ENCODE peak calls at places on chromosomes 12 and 14, in nine cellular contexts. M, B, Z, K, N, G, L, T and E are unnamed samples.
A peak's percentile ranks its signal among the peaks of the same experiment; 100 is the strongest.

GRCh38 chr12:114274131-114274530 is 131.8 kb downstream of the TBX5 start:
- DNase-seq in T (no peak), M (no peak), K (no peak), N (no peak), G (no peak), L (no peak), B (no peak), Z (no peak), E (no peak)

GRCh38 chr14:56002876-56003625 is 115.2 kb upstream of the PELI2 start:
- DNase-seq in M (no peak), T (no peak), K (no peak), N (peak; percentile 40), B (no peak), Z (no peak), G (no peak), L (no peak), E (no peak)

GRCh38 chr14:91519239-91520036 is 9.3 kb upstream of the PPP4R3A start:
- DNase-seq in G (no peak), M (no peak), K (no peak), B (no peak), Z (no peak), T (no peak), L (no peak), N (no peak), E (no peak)

GRCh38 chr14:77478796-77479195 is 19.8 kb downstream of the ISM2 start:
- DNase-seq in K (no peak), T (no peak), Z (no peak), G (no peak), B (no peak), N (no peak), M (no peak), L (no peak), E (no peak)

GRCh38 chr12:117564885-117565284 is 203.5 kb upstream of the NOS1 start:
- DNase-seq in K (no peak), B (no peak), L (peak; percentile 4), Z (no peak), G (no peak), N (no peak), T (no peak), M (no peak), E (no peak)

GRCh38 chr12:71014180-71014785 is 93.7 kb upstream of the PTPRR start:
- DNase-seq in L (no peak), Z (no peak), K (no peak), N (no peak), M (no peak), B (peak; percentile 13), T (no peak), G (no peak), E (no peak)

GRCh38 chr12:34597548-34598351 is 575.5 kb downstream of the ALG10 start:
- DNase-seq in T (no peak), L (no peak), N (no peak), Z (no peak), G (no peak), K (no peak), B (no peak), M (no peak), E (no peak)

GRCh38 chr12:56787498-56787897 is 24.4 kb downstream of the HSD17B6 start:
- DNase-seq in T (no peak), K (no peak), N (no peak), B (no peak), G (no peak), L (no peak), Z (no peak), M (no peak), E (no peak)

GRCh38 chr12:4280351-4281163 is 7.0 kb downstream of the CCND2 start:
- DNase-seq in G (no peak), L (peak; percentile 63), M (no peak), T (no peak), N (no peak), K (no peak), B (no peak), Z (no peak), E (no peak)

GRCh38 chr12:131046813-131047788 is 93.4 kb downstream of the ADGRD1 start:
- DNase-seq in T (no peak), B (no peak), L (no peak), G (no peak), Z (no peak), K (no peak), M (no peak), N (no peak), E (no peak)
- TF ChIP-seq CTCF in T (no peak), B (no peak), L (no peak), G (no peak), Z (no peak), K (no peak), M (no peak), N (no peak), E (no peak)

GRCh38 chr14:100417466-100417865 is 94.3 kb downstream of the SLC25A47 start:
- DNase-seq in M (peak; percentile 73), N (no peak), G (peak; percentile 59), T (peak; percentile 72), B (peak; percentile 88), Z (peak; percentile 77), L (peak; percentile 60), K (no peak), E (no peak)

GRCh38 chr14:100422556-100423420 is 99.6 kb downstream of the SLC25A47 start:
- DNase-seq in K (no peak), L (no peak), G (no peak), M (no peak), T (no peak), B (no peak), Z (no peak), N (no peak), E (no peak)

GRCh38 chr14:100416921-100417451 is 93.8 kb downstream of the SLC25A47 start:
- DNase-seq in T (no peak), G (no peak), L (no peak), B (no peak), Z (no peak), M (no peak), N (no peak), K (no peak), E (no peak)

GRCh38 chr14:100421756-100422470 is 98.8 kb downstream of the SLC25A47 start:
- DNase-seq in Z (no peak), K (no peak), B (no peak), M (no peak), N (no peak), G (no peak), T (no peak), L (no peak), E (no peak)

GRCh38 chr14:100419856-100420255 is 96.7 kb downstream of the SLC25A47 start:
- DNase-seq in L (no peak), B (no peak), M (peak; percentile 21), Z (peak; percentile 48), G (no peak), T (no peak), N (no peak), K (no peak), E (no peak)
- TF ChIP-seq CTCF in L (no peak), B (peak; percentile 12), M (peak; percentile 14), Z (peak; percentile 80), G (no peak), T (no peak), N (no peak), K (peak; percentile 28), E (no peak)

GRCh38 chr14:24334431-24335271 is at the start of gene ADCY4:
- DNase-seq in Z (no peak), N (peak; percentile 36), L (no peak), G (no peak), B (peak; percentile 50), T (no peak), K (no peak), M (peak; percentile 51), E (no peak)
- TF ChIP-seq CTCF in Z (no peak), N (no peak), L (no peak), G (no peak), B (no peak), T (no peak), K (no peak), M (no peak), E (no peak)

GRCh38 chr12:61536525-61536924 is 723.7 kb upstream of the USP15 start:
- DNase-seq in Z (no peak), B (no peak), L (no peak), M (no peak), T (no peak), G (no peak), K (no peak), N (no peak), E (no peak)

GRCh38 chr12:61536117-61536516 is 724.1 kb upstream of the USP15 start:
- DNase-seq in L (no peak), N (no peak), T (no peak), G (no peak), M (no peak), B (no peak), K (no peak), Z (no peak), E (no peak)

GRCh38 chr12:61538951-61539350 is 721.3 kb upstream of the USP15 start:
- DNase-seq in T (peak; percentile 38), M (peak; percentile 21), B (no peak), K (no peak), N (no peak), L (no peak), Z (peak; percentile 11), G (no peak), E (no peak)
- TF ChIP-seq CTCF in T (peak; percentile 11), M (no peak), B (no peak), K (no peak), N (no peak), L (peak; percentile 42), Z (peak; percentile 24), G (no peak), E (no peak)

GRCh38 chr14:28298156-28298555 is 468.4 kb upstream of the FOXG1 start:
- DNase-seq in L (no peak), M (no peak), G (no peak), B (no peak), K (no peak), T (no peak), Z (no peak), N (no peak), E (no peak)

GRCh38 chr14:28300356-28300755 is 466.2 kb upstream of the FOXG1 start:
- DNase-seq in B (no peak), K (no peak), Z (no peak), L (no peak), M (no peak), T (no peak), G (no peak), N (no peak), E (no peak)

GRCh38 chr14:28299227-28299626 is 467.4 kb upstream of the FOXG1 start:
- DNase-seq in N (no peak), Z (no peak), M (no peak), T (no peak), G (no peak), K (no peak), B (no peak), L (no peak), E (no peak)

GRCh38 chr14:28297559-28297958 is 469.0 kb upstream of the FOXG1 start:
- DNase-seq in N (no peak), G (no peak), T (no peak), M (no peak), B (no peak), K (no peak), Z (no peak), L (no peak), E (no peak)

DNA sequence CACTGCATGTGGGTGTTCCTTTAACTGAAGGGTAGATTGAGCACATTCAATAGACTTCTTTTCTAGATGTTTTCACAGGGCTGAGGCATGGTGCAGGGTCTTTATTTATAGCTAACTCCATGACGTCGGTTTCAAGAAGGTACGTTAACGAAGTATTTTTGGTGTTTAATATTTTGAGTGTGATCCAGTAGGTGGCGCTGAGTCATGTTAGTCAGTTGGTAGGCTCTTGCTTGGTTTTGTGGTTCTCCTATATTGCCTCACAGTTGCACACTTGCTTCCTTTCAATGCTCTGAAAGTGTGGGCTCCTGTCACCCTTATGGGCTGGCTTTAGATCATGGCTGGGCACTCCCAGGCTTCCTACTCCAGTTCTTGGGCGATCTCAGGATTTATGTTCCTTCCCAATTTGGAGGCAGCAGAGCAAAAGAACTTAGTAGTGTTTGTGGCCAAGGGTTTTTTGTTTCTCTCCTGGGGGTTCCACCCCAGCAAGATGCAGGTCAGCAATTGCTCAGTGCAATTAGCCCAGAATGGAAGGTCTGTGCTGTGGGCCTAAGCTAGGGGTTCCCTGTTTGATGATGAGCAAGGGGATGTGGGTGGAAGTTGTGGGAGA is 471.6 kb upstream of the FOXG1 start:
- DNase-seq in T (peak; percentile 18), K (no peak), M (peak; percentile 37), Z (no peak), L (no peak), B (peak; percentile 33), N (no peak), G (no peak), E (no peak)
- TF ChIP-seq CTCF in T (peak; percentile 6), K (peak; percentile 17), M (peak; percentile 58), Z (peak; percentile 66), L (peak; percentile 54), B (peak; percentile 10), N (no peak), G (peak; percentile 11), E (no peak)